ENCODE peak calls at places on chromosomes 13 and 19, in four cellular contexts. U is kidney epithelial cell, Y is EH, D is left ventricle myocardium inferior. G is an unnamed sample.

GRCh38 chr13:111482806-111483620 is 162.6 kb downstream of the TEX29 start:
- DNase-seq in U (no peak), Y (no peak), D (no peak), G (no peak)

GRCh38 chr13:44605711-44606110 is 29.6 kb upstream of the TSC22D1 start:
- DNase-seq in U (no peak), Y (no peak), D (no peak), G (no peak)

GRCh38 chr13:88074794-88075509 is 403.8 kb downstream of the SLITRK5 start:
- DNase-seq in U (no peak), Y (no peak), D (no peak), G (no peak)

GRCh38 chr13:78600317-78600899 is 2.9 kb downstream of the POU4F1 start:
- DNase-seq in U (no peak), Y (no peak), D (no peak), G (no peak)

GRCh38 chr13:80469105-80469840 is 128.3 kb upstream of the SPRY2 start:
- DNase-seq in U (no peak), Y (no peak), D (no peak), G (no peak)

GRCh38 chr19:47227347-47228167 is 3.4 kb downstream of the BBC3 start:
- DNase-seq in U (peak; percentile 78), Y (peak; percentile 97), D (peak; percentile 93), G (peak; percentile 82)

GRCh38 chr13:95298971-95299627 is 2.2 kb downstream of the ABCC4 start:
- DNase-seq in U (peak; percentile 64), Y (peak; percentile 72), D (no peak), G (no peak)

GRCh38 chr19:39170398-39171231 is 26.1 kb upstream of the NCCRP1 start:
- DNase-seq in U (no peak), Y (no peak), D (no peak), G (no peak)

GRCh38 chr13:50080158-50080855 is 65.1 kb downstream of the KCNRG start:
- DNase-seq in U (no peak), Y (peak; percentile 66), D (no peak), G (no peak)

GRCh38 chr19:2034729-2035589 is 16.1 kb downstream of the MKNK2 start:
- DNase-seq in U (no peak), Y (peak; percentile 34), D (no peak), G (peak; percentile 65)

GRCh38 chr13:101965096-101965495 is 436.8 kb downstream of the FGF14 start:
- DNase-seq in U (peak; percentile 77), Y (no peak), D (no peak), G (no peak)

GRCh38 chr13:106548064-106548696 is 12.7 kb upstream of the EFNB2 start:
- DNase-seq in U (no peak), Y (peak; percentile 15), D (no peak), G (no peak)

GRCh38 chr19:19575411-19575810 is 37.3 kb downstream of the CILP2 start:
- DNase-seq in U (no peak), Y (no peak), D (no peak), G (no peak)

GRCh38 chr19:46924874-46925547 is 64.2 kb downstream of the ARHGAP35 start:
- DNase-seq in U (no peak), Y (peak; percentile 66), D (no peak), G (no peak)

GRCh38 chr13:27929868-27930267 is 10.1 kb downstream of the PDX1 start:
- DNase-seq in U (no peak), Y (no peak), D (no peak), G (no peak)

GRCh38 chr13:51760592-51760991 is 43.4 kb downstream of the DHRS12 start:
- DNase-seq in U (no peak), Y (no peak), D (no peak), G (peak; percentile 72)

GRCh38 chr13:109971006-109971744 is 184.8 kb upstream of the IRS2 start:
- DNase-seq in U (no peak), Y (peak; percentile 78), D (peak; percentile 42), G (no peak)

GRCh38 chr13:50909605-50910482 is at the start of gene RNASEH2B:
- DNase-seq in U (no peak), Y (peak; percentile 66), D (peak; percentile 78), G (peak; percentile 74)

GRCh38 chr19:46731584-46731983 is 14.3 kb upstream of the FKRP start:
- DNase-seq in U (no peak), Y (peak; percentile 53), D (no peak), G (no peak)

GRCh38 chr13:48595330-48596127 is 58.2 kb upstream of the CYSLTR2 start:
- DNase-seq in U (peak; percentile 29), Y (peak; percentile 63), D (peak; percentile 49), G (peak; percentile 65)

GRCh38 chr13:49625392-49626137 is 2.7 kb upstream of the ARL11 start:
- DNase-seq in U (no peak), Y (no peak), D (peak; percentile 65), G (peak; percentile 36)

GRCh38 chr13:38363219-38363618 is 13.6 kb downstream of the UFM1 start:
- DNase-seq in U (no peak), Y (no peak), D (no peak), G (no peak)

GRCh38 chr13:43397110-43397509 is 373.7 kb downstream of the DNAJC15 start:
- DNase-seq in U (no peak), Y (peak; percentile 78), D (no peak), G (no peak)

GRCh38 chr19:34459614-34460013 is 21.9 kb upstream of the WTIP start:
- DNase-seq in U (no peak), Y (no peak), D (no peak), G (no peak)

GRCh38 chr13:69903081-69903480 is 204.5 kb upstream of the ATXN8OS start:
- DNase-seq in U (no peak), Y (no peak), D (no peak), G (no peak)

GRCh38 chr19:42216653-42217521 is 590 bp downstream of the DEDD2 start:
- DNase-seq in U (no peak), Y (peak; percentile 41), D (peak; percentile 46), G (peak; percentile 76)

GRCh38 chr13:110263906-110264305 is 43.1 kb downstream of the COL4A1 start:
- DNase-seq in U (no peak), Y (no peak), D (peak; percentile 68), G (peak; percentile 81)

GRCh38 chr13:94205896-94206295 is 273.6 kb downstream of the DCT start:
- DNase-seq in U (no peak), Y (no peak), D (no peak), G (no peak)

GRCh38 chr19:574658-575526 is 2.5 kb downstream of the BSG start:
- DNase-seq in U (no peak), Y (peak; percentile 46), D (peak; percentile 75), G (peak; percentile 56)

GRCh38 chr19:13995017-13995728 is 10.9 kb downstream of the RFX1 start:
- DNase-seq in U (no peak), Y (peak; percentile 66), D (peak; percentile 48), G (no peak)

GRCh38 chr19:55258828-55259539 is at the start of gene PPP6R1:
- DNase-seq in U (peak; percentile 83), Y (peak; percentile 100), D (peak; percentile 98), G (peak; percentile 98)

GRCh38 chr19:39405930-39406655 is 554 bp upstream of the ZFP36 start:
- DNase-seq in U (no peak), Y (no peak), D (no peak), G (no peak)

GRCh38 chr13:30466841-30467252 is 1.1 kb upstream of the HMGB1 start:
- DNase-seq in U (no peak), Y (peak; percentile 35), D (no peak), G (no peak)

G was measured in ovary.